ENCODE peak calls at places on chromosomes 4 and X, in five cellular contexts. R is AG09309; X is CD4-positive, alpha-beta T cell; L is AG09319; F is choroid plexus epithelial cell. N is an unnamed sample.

GRCh38 chr4:1472148-1472797 is 66.0 kb upstream of the NKX1-1 start:
- DNase-seq in F (no peak), R (no peak), X (no peak), L (no peak), N (no peak)

GRCh38 chrX:17030092-17030491 is 83.6 kb downstream of the REPS2 start:
- DNase-seq in R (no peak), F (no peak), L (no peak), X (no peak), N (no peak)

GRCh38 chr4:121226362-121226761 is 62.2 kb upstream of the TNIP3 start:
- DNase-seq in F (peak), L (no peak), R (no peak), X (no peak), N (no peak)

GRCh38 chr4:46388860-46389259 is 1.1 kb downstream of the GABRA2 start:
- DNase-seq in R (no peak), L (no peak), F (peak), X (no peak), N (no peak)

GRCh38 chr4:34112573-34112972 is 2131.7 kb downstream of the ARAP2 start:
- DNase-seq in X (no peak), F (no peak), R (no peak), L (no peak), N (no peak)

GRCh38 chr4:151276787-151277557 is at the start of gene PRSS48:
- DNase-seq in L (no peak), R (no peak), X (peak), F (peak), N (peak)

GRCh38 chr4:83387922-83388676 is 53.5 kb upstream of the HPSE start:
- DNase-seq in F (peak), L (no peak), R (no peak), X (no peak), N (no peak)

GRCh38 chrX:150845091-150845490 is 53.4 kb downstream of the CD99L2 start:
- DNase-seq in R (no peak), L (no peak), X (no peak), F (peak), N (no peak)

GRCh38 chrX:121191779-121192178 is 144.4 kb downstream of the GLUD2 start:
- DNase-seq in X (no peak), R (no peak), F (no peak), L (no peak), N (no peak)

GRCh38 chr4:139576219-139576618 is 20.2 kb upstream of the SETD7 start:
- DNase-seq in F (peak), L (no peak), R (no peak), X (no peak), N (no peak)
- TF ChIP-seq CTCF in F (no peak), L (no peak), R (no peak), X (no peak), N (no peak)

DNA sequence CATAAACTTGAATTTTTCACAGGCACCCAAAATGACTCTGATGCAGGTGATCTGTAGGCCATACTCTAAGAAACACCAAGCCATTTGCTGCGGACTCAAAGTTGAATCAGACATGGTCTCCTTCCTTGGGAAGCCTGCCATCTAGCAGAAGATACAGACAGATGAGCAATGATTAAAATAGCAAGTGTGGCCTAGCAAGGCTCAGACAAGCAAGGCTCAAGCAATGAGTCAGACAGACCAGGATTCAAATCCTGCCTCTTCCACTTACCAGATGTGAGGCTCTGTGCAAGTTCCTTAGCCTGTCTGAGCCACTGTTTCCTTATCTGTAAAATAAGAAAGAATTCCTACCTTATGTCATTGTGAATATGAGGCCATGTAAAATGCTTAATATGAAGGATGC is 2.3 kb downstream of the CCDC149 start:
- DNase-seq in L (no peak), R (peak), X (no peak), F (peak), N (no peak)
- TF ChIP-seq CTCF in L (no peak), R (no peak), X (no peak), F (no peak), N (no peak)

DNA sequence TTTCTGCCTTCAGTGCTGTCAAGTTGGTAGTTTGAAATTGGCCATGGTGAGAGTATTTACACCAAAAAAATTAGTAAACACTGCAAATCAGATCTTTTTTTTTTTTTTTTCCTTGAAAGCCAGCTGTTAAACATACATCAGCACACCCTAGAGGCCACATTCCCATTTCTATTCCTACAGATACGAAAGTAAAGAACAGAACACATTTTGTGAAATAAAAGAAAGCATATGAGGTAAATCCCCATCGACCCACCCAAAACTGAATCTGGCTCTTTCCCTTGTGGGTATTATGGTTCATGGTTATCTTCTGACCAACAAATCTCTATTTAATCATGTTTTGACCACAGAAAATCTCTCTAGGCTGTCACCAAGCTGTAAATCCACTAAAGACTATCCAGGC is 41.8 kb upstream of the AP1AR start:
- DNase-seq in R (no peak), F (peak), L (no peak), X (no peak), N (no peak)
- TF ChIP-seq CTCF in R (peak), F (peak), L (peak), X (no peak), N (no peak)

DNA sequence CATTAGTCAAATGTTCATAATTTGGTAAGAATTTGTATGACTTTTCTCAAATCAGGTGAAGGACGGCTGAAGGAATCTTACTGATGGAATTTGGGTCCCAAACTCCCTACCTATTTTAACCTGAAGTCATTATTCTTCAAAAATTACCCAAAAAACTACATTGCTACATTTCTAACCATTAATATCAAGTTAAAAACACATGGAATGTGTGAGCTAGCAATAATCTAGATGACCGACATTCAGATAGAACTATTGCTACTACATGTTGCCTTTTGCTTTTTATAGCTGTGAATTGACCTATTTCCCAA is 25.3 kb upstream of the WWC2 start:
- DNase-seq in X (no peak), L (no peak), R (no peak), F (no peak), N (no peak)
- TF ChIP-seq CTCF in X (no peak), L (no peak), R (no peak), F (no peak), N (no peak)

DNA sequence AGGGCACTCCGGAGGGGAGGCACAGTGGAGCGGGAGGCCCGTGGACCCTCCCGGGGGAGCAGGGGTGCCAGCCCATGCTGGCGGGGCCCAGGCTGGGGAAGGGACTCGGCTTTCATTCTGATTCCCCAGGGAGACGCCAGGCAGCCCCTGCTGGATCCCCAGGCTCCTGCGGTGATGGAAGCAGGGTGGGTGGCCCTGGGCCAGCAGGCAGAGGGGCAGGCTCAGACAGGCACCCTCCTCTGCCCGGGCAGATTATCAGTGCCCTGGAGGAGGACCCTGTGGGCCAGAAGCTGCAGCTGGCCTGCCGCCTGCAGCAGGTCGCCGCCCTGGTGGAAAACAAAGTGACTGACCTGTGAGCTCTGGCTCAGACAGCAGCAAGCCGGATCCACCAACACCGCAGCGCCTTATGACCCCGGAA is 2.1 kb upstream of the SRPK3 start:
- DNase-seq in L (no peak), R (no peak), X (no peak), F (no peak), N (no peak)
- TF ChIP-seq CTCF in L (no peak), R (no peak), X (no peak), F (no peak), N (no peak)

GRCh38 chrX:20968996-20969395 is 405.2 kb upstream of the CNKSR2 start:
- DNase-seq in F (peak), R (no peak), L (no peak), X (no peak), N (no peak)
- TF ChIP-seq CTCF in F (no peak), R (no peak), L (no peak), X (no peak), N (no peak)

GRCh38 chrX:134247492-134247891 is 10.5 kb downstream of the CCDC160 start:
- DNase-seq in F (no peak), R (no peak), L (no peak), X (no peak), N (no peak)

GRCh38 chrX:134244043-134244442 is 7.1 kb downstream of the CCDC160 start:
- DNase-seq in X (no peak), L (no peak), F (peak), R (no peak), N (no peak)

GRCh38 chrX:134241960-134242619 is 5.1 kb downstream of the CCDC160 start:
- DNase-seq in F (peak), X (no peak), L (no peak), R (no peak), N (no peak)

GRCh38 chrX:134249231-134249630 is 12.2 kb downstream of the CCDC160 start:
- DNase-seq in R (no peak), X (no peak), F (no peak), L (no peak), N (no peak)

DNA sequence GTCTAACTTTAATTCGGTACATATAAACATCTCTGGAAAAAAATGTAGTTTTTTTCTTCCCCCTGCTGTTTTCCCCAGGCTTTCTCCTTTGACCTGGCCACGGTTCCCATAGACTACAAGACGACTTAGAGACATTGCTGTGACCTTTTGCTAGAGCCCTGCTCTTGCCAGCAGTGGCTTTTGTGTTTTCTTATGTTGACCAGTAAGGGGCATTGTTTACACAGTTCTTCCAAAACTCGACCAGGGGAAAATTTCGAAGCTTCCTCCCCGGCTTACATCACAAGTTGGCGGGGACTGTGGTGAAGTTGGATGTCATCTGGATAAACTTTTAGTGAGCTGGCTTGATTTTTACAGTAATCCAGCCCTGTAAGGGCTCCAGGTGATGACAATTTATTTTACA is 9.3 kb downstream of the CCDC160 start:
- DNase-seq in R (no peak), F (peak), L (peak), X (no peak), N (no peak)
- TF ChIP-seq CTCF in R (no peak), F (no peak), L (no peak), X (no peak), N (no peak)

GRCh38 chrX:101407748-101408529 is at the start of the genes GLA and HNRNPH2:
- DNase-seq in R (peak), L (peak), X (peak), F (peak), N (peak)

GRCh38 chrX:101407167-101407747 is 468 bp downstream of the GLA start:
- DNase-seq in X (no peak), L (no peak), R (no peak), F (no peak), N (no peak)

GRCh38 chrX:101409043-101409442 is 1.0 kb downstream of the HNRNPH2 start:
- DNase-seq in L (no peak), X (no peak), F (no peak), R (no peak), N (no peak)

GRCh38 chrX:101410461-101410860 is 2.4 kb downstream of the HNRNPH2 start:
- DNase-seq in X (no peak), R (no peak), F (no peak), L (no peak), N (no peak)

GRCh38 chrX:101408530-101408836 is 461 bp downstream of the HNRNPH2 start:
- DNase-seq in R (no peak), X (no peak), L (no peak), F (no peak), N (no peak)
- TF ChIP-seq CTCF in R (no peak), X (no peak), L (no peak), F (no peak), N (no peak)

N was measured in lung.